ENCODE peak calls at places on chromosomes 13 and 19, in nine cellular contexts. Y, U, W, A, H, R, N, P and L are unnamed samples.

GRCh38 chr19:35030257-35031071 is at the start of gene SCN1B:
- DNase-seq in Y (peak; percentile 33), U (peak; percentile 65), W (peak; percentile 48), A (peak; percentile 73), H (peak; percentile 59), R (peak; percentile 59), N (peak; percentile 72), P (no peak), L (peak; percentile 26)

GRCh38 chr13:75585153-75585552 is 35.6 kb downstream of the UCHL3 start:
- DNase-seq in Y (no peak), U (no peak), W (no peak), A (no peak), H (no peak), R (no peak), N (no peak), P (no peak), L (no peak)

GRCh38 chr19:49231389-49231788 is 73.8 kb downstream of the TRPM4 start:
- DNase-seq in Y (no peak), U (no peak), W (no peak), A (no peak), H (no peak), R (no peak), N (no peak), P (no peak), L (no peak)

GRCh38 chr13:110635405-110636002 is 20.2 kb downstream of the NAXD start:
- DNase-seq in Y (no peak), U (no peak), W (no peak), A (no peak), H (no peak), R (no peak), N (no peak), P (no peak), L (no peak)

GRCh38 chr13:35479691-35480090 is 3.2 kb upstream of the MAB21L1 start:
- DNase-seq in Y (no peak), U (no peak), W (no peak), A (no peak), H (no peak), R (no peak), N (no peak), P (no peak), L (peak; percentile 46)

GRCh38 chr19:34678085-34678412 is 571 bp downstream of the ZNF302 start:
- DNase-seq in Y (no peak), U (no peak), W (no peak), A (no peak), H (no peak), R (no peak), N (no peak), P (no peak), L (no peak)

GRCh38 chr13:50309200-50309848 is 294.1 kb downstream of the KCNRG start:
- DNase-seq in Y (no peak), U (no peak), W (no peak), A (no peak), H (no peak), R (no peak), N (no peak), P (no peak), L (no peak)

GRCh38 chr13:60887711-60888110 is 490.7 kb downstream of the TDRD3 start:
- DNase-seq in Y (no peak), U (no peak), W (no peak), A (no peak), H (no peak), R (no peak), N (no peak), P (no peak), L (no peak)

GRCh38 chr19:4676955-4677731 is 7.0 kb upstream of the MYDGF start:
- DNase-seq in Y (no peak), U (peak; percentile 60), W (no peak), A (no peak), H (no peak), R (peak; percentile 76), N (no peak), P (no peak), L (no peak)

GRCh38 chr19:17685451-17686026 is 2.6 kb downstream of the UNC13A start:
- DNase-seq in Y (no peak), U (no peak), W (no peak), A (no peak), H (no peak), R (no peak), N (no peak), P (no peak), L (no peak)

GRCh38 chr19:8615813-8616596 is 5.5 kb upstream of the ADAMTS10 start:
- DNase-seq in Y (no peak), U (peak; percentile 48), W (peak; percentile 56), A (peak; percentile 49), H (peak; percentile 63), R (peak; percentile 74), N (peak; percentile 48), P (no peak), L (peak; percentile 13)

DNA sequence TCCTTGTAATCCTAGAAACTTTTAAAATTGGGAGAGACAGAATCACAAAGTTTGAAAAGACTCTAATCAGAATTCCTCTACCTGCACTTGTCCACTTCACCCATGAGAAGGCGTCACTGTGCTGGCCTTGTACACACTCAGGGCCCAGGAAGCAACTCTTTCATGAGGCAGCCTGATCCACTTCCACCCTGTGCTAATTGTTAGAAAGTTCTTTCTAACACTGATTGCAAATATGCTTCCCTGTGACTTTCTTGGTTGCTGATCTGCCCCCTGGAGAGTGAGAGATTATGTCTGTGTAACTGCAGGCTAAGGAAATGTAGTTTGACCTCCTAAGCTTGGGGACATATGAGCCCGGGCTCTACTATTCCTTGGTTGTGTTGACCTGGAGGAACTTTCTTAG is 494.6 kb downstream of the MYO16 start:
- DNase-seq in Y (no peak), U (no peak), W (no peak), A (no peak), H (no peak), R (peak; percentile 30), N (no peak), P (no peak), L (no peak)
- TF ChIP-seq CTCF in Y (no peak), U (no peak), W (no peak), A (no peak), H (no peak), R (peak; percentile 9), N (no peak), P (no peak), L (peak; percentile 15)

DNA sequence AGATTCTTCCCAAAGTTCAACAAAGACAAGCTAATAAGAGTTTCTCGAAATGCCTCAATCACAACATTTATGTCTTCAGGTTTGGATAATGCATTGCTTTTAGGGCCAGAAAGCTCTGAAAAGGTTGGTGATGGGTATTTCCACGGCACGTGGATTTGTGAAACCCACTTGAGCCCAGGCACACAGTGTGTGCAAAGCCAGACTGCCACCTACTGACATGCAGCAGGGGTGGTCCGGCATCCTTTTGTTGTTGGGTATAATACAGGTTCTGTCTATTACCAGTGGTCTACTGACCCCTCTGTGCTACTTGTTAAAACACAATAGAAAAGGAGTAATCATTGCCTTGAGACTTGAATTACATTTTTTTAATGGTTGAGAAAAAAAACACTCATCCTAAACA is 225.6 kb downstream of the RAP2A start:
- DNase-seq in Y (no peak), U (peak; percentile 11), W (no peak), A (no peak), H (no peak), R (peak; percentile 59), N (no peak), P (peak; percentile 1), L (no peak)
- TF ChIP-seq CTCF in Y (no peak), U (peak; percentile 37), W (no peak), A (peak; percentile 25), H (no peak), R (peak; percentile 66), N (no peak), P (peak; percentile 54), L (peak; percentile 15)

GRCh38 chr13:33262069-33262487 is 23.5 kb downstream of the STARD13 start:
- DNase-seq in Y (peak; percentile 76), U (no peak), W (no peak), A (no peak), H (no peak), R (no peak), N (no peak), P (no peak), L (peak; percentile 47)

GRCh38 chr13:33263976-33264619 is 21.5 kb downstream of the STARD13 start:
- DNase-seq in Y (no peak), U (peak; percentile 73), W (no peak), A (no peak), H (no peak), R (no peak), N (no peak), P (no peak), L (peak; percentile 37)

GRCh38 chr13:33263484-33263883 is 22.1 kb downstream of the STARD13 start:
- DNase-seq in Y (no peak), U (no peak), W (no peak), A (no peak), H (no peak), R (no peak), N (no peak), P (no peak), L (no peak)

GRCh38 chr13:33262554-33262953 is 23.0 kb downstream of the STARD13 start:
- DNase-seq in Y (no peak), U (no peak), W (no peak), A (no peak), H (no peak), R (no peak), N (no peak), P (no peak), L (no peak)

GRCh38 chr13:33262997-33263396 is 22.6 kb downstream of the STARD13 start:
- DNase-seq in Y (no peak), U (no peak), W (no peak), A (no peak), H (no peak), R (no peak), N (no peak), P (no peak), L (no peak)
- TF ChIP-seq CTCF in Y (no peak), U (peak; percentile 19), W (no peak), A (no peak), H (no peak), R (peak; percentile 12), N (no peak), P (no peak), L (peak; percentile 61)

GRCh38 chr13:46008631-46009030 is 43.9 kb downstream of the ZC3H13 start:
- DNase-seq in Y (no peak), U (no peak), W (no peak), A (no peak), H (no peak), R (no peak), N (no peak), P (no peak), L (no peak)

GRCh38 chr13:46006688-46007452 is 45.7 kb downstream of the ZC3H13 start:
- DNase-seq in Y (peak; percentile 46), U (no peak), W (no peak), A (no peak), H (no peak), R (no peak), N (no peak), P (no peak), L (no peak)

GRCh38 chr13:46015374-46015773 is 37.2 kb downstream of the ZC3H13 start:
- DNase-seq in Y (no peak), U (peak; percentile 69), W (no peak), A (no peak), H (no peak), R (no peak), N (no peak), P (no peak), L (no peak)

GRCh38 chr13:46012404-46012803 is 40.1 kb downstream of the ZC3H13 start:
- DNase-seq in Y (no peak), U (no peak), W (no peak), A (no peak), H (no peak), R (no peak), N (no peak), P (no peak), L (no peak)

DNA sequence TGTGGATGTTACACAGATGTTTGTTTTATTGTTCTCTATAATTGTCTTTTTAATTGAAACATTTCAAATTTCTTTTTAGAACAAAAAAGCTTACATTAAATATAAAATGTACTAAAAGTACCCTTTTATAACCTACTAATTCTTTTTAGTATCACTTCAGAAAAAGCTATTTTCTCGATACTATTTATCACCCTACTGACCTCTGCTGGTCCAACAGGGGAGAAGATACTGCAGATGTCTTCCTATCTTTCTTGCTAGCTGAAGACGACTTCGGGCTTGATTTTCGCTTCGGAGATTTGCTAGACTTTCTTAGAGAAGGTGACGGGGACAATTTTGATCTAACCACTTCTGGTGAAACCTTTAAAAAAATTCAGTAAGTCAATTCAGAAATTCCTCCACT is 42.4 kb downstream of the ZC3H13 start:
- DNase-seq in Y (no peak), U (peak; percentile 4), W (no peak), A (no peak), H (no peak), R (peak; percentile 32), N (no peak), P (no peak), L (no peak)
- TF ChIP-seq CTCF in Y (no peak), U (peak; percentile 54), W (no peak), A (no peak), H (no peak), R (peak; percentile 42), N (no peak), P (peak; percentile 39), L (peak; percentile 62)